ENCODE peak calls at places on chromosomes 3 and 15, in seven cellular contexts. N is aorta, J is A549, T is breast epithelium, D is endothelial cell of umbilical vein, Z is fibroblast of the aortic adventitia, M is neural progenitor cell. L is an unnamed sample.

GRCh38 chr15:42499888-42500609 is 4.6 kb downstream of the SNAP23 start:
- DNase-seq in N (no peak), J (no peak), T (no peak), D (peak), Z (peak), M (no peak), L (no peak)

GRCh38 chr15:67033521-67033920 is 31.9 kb upstream of the SMAD3 start:
- DNase-seq in N (peak), J (no peak), T (no peak), D (no peak), Z (no peak), M (peak), L (no peak)

GRCh38 chr3:41198526-41198925 is 779 bp upstream of the CTNNB1 start:
- DNase-seq in N (peak), J (no peak), T (peak), D (peak), Z (peak), M (peak), L (peak)

GRCh38 chr3:111539351-111540331 is 2.4 kb upstream of the CD96 start:
- DNase-seq in N (no peak), J (peak), T (no peak), D (no peak), Z (peak), M (peak), L (no peak)

GRCh38 chr15:63983071-63983711 is 63.1 kb downstream of the DAPK2 start:
- DNase-seq in N (no peak), J (no peak), T (no peak), D (peak), Z (no peak), M (peak), L (no peak)

GRCh38 chr3:186225603-186226002 is 116.7 kb upstream of the ETV5 start:
- DNase-seq in N (no peak), J (no peak), T (no peak), D (no peak), Z (no peak), M (no peak), L (no peak)

GRCh38 chr15:88800026-88800425 is 3.2 kb upstream of the ACAN start:
- DNase-seq in N (no peak), J (peak), T (no peak), D (peak), Z (peak), M (no peak), L (peak)

GRCh38 chr3:100882571-100882981 is 110.6 kb downstream of the ABI3BP start:
- DNase-seq in N (no peak), J (peak), T (no peak), D (peak), Z (peak), M (no peak), L (peak)

GRCh38 chr3:66376568-66376967 is 124.3 kb downstream of the LRIG1 start:
- DNase-seq in N (no peak), J (peak), T (no peak), D (peak), Z (peak), M (no peak), L (peak)

GRCh38 chr3:8473990-8474389 is 27.6 kb upstream of the LMCD1 start:
- DNase-seq in N (no peak), J (no peak), T (no peak), D (no peak), Z (no peak), M (no peak), L (no peak)

GRCh38 chr15:52254331-52254730 is 41.3 kb downstream of the MYO5C start:
- DNase-seq in N (no peak), J (peak), T (no peak), D (peak), Z (no peak), M (no peak), L (no peak)

GRCh38 chr3:174168026-174168425 is 691.1 kb upstream of the NAALADL2 start:
- DNase-seq in N (no peak), J (no peak), T (no peak), D (no peak), Z (peak), M (no peak), L (no peak)

GRCh38 chr15:90358124-90359033 is 6.3 kb downstream of the ZNF774 start:
- DNase-seq in N (no peak), J (peak), T (no peak), D (peak), Z (peak), M (no peak), L (no peak)

GRCh38 chr3:178778579-178778978 is 242.3 kb downstream of the KCNMB2 start:
- DNase-seq in N (no peak), J (no peak), T (no peak), D (no peak), Z (no peak), M (no peak), L (no peak)

GRCh38 chr3:157317895-157318294 is 118.8 kb upstream of the PTX3 start:
- DNase-seq in N (no peak), J (peak), T (no peak), D (no peak), Z (peak), M (no peak), L (peak)

GRCh38 chr15:70098170-70098460 is 398 bp upstream of the TLE3 start:
- DNase-seq in N (no peak), J (no peak), T (no peak), D (no peak), Z (no peak), M (no peak), L (no peak)

GRCh38 chr3:160638184-160638583 is 38.8 kb upstream of the ARL14 start:
- DNase-seq in N (no peak), J (no peak), T (no peak), D (no peak), Z (no peak), M (no peak), L (no peak)

GRCh38 chr3:69938061-69938460 is 61.5 kb upstream of the SAMMSON start:
- DNase-seq in N (no peak), J (no peak), T (no peak), D (no peak), Z (no peak), M (no peak), L (no peak)

GRCh38 chr15:62985768-62986167 is 56.8 kb upstream of the TPM1 start:
- DNase-seq in N (no peak), J (no peak), T (no peak), D (peak), Z (no peak), M (no peak), L (no peak)

GRCh38 chr15:33027636-33028035 is 166.9 kb downstream of the FMN1 start:
- DNase-seq in N (no peak), J (no peak), T (no peak), D (no peak), Z (no peak), M (no peak), L (no peak)

GRCh38 chr3:161016417-161017313 is 88.5 kb downstream of the B3GALNT1 start:
- DNase-seq in N (no peak), J (no peak), T (no peak), D (no peak), Z (peak), M (no peak), L (no peak)

GRCh38 chr3:125287248-125287647 is 74.7 kb upstream of the SLC12A8 start:
- DNase-seq in N (no peak), J (no peak), T (no peak), D (no peak), Z (no peak), M (no peak), L (no peak)

GRCh38 chr15:83283813-83284562 is 476 bp downstream of the BNC1 start:
- DNase-seq in N (no peak), J (no peak), T (no peak), D (peak), Z (no peak), M (peak), L (peak)

GRCh38 chr15:70023769-70024491 is 73.8 kb downstream of the TLE3 start:
- DNase-seq in N (no peak), J (no peak), T (no peak), D (no peak), Z (peak), M (no peak), L (no peak)

GRCh38 chr15:36810656-36811449 is 231.4 kb downstream of the CDIN1 start:
- DNase-seq in N (no peak), J (no peak), T (no peak), D (no peak), Z (no peak), M (peak), L (no peak)

GRCh38 chr3:187267306-187267705 is 24.2 kb downstream of the MASP1 start:
- DNase-seq in N (no peak), J (no peak), T (no peak), D (no peak), Z (peak), M (no peak), L (no peak)

GRCh38 chr3:8813411-8813810 is 44.0 kb upstream of the OXTR start:
- DNase-seq in N (no peak), J (no peak), T (no peak), D (no peak), Z (no peak), M (no peak), L (no peak)

GRCh38 chr15:42079401-42079908 is 14.9 kb downstream of the PLA2G4D start:
- DNase-seq in N (no peak), J (no peak), T (peak), D (no peak), Z (no peak), M (no peak), L (no peak)

GRCh38 chr3:139745831-139746230 is 68.1 kb upstream of the NMNAT3 start:
- DNase-seq in N (no peak), J (no peak), T (no peak), D (no peak), Z (peak), M (no peak), L (peak)

GRCh38 chr3:20194793-20195460 is 8.9 kb upstream of the SGO1 start:
- DNase-seq in N (no peak), J (no peak), T (no peak), D (no peak), Z (peak), M (no peak), L (no peak)

GRCh38 chr3:160757624-160758106 is 1.6 kb downstream of the PPM1L start:
- DNase-seq in N (no peak), J (no peak), T (no peak), D (no peak), Z (no peak), M (peak), L (no peak)

GRCh38 chr3:50580683-50581458 is 11.5 kb downstream of the HEMK1 start:
- DNase-seq in N (no peak), J (no peak), T (no peak), D (no peak), Z (no peak), M (no peak), L (no peak)

GRCh38 chr3:197792019-197792647 is 1.1 kb downstream of the LRCH3 start:
- DNase-seq in N (no peak), J (no peak), T (no peak), D (peak), Z (peak), M (no peak), L (no peak)

GRCh38 chr3:178238179-178238578 is 298.1 kb upstream of the KCNMB2 start:
- DNase-seq in N (no peak), J (no peak), T (no peak), D (no peak), Z (no peak), M (no peak), L (no peak)

GRCh38 chr3:11605398-11605797 is 38.3 kb downstream of the VGLL4 start:
- DNase-seq in N (no peak), J (no peak), T (no peak), D (no peak), Z (no peak), M (no peak), L (no peak)

GRCh38 chr3:165635791-165636681 is 201.2 kb downstream of the BCHE start:
- DNase-seq in N (no peak), J (no peak), T (no peak), D (no peak), Z (no peak), M (no peak), L (no peak)

GRCh38 chr15:45118996-45119395 is 4.9 kb downstream of the DUOXA2 start:
- DNase-seq in N (peak), J (no peak), T (no peak), D (no peak), Z (no peak), M (no peak), L (no peak)

GRCh38 chr3:13343601-13344000 is 76.5 kb downstream of the NUP210 start:
- DNase-seq in N (no peak), J (no peak), T (no peak), D (no peak), Z (no peak), M (no peak), L (no peak)

GRCh38 chr3:149224736-149225594 is 3.3 kb upstream of the CP start:
- DNase-seq in N (no peak), J (peak), T (no peak), D (peak), Z (peak), M (no peak), L (peak)

GRCh38 chr3:151318313-151318712 is 1.7 kb upstream of the GPR87 start:
- DNase-seq in N (no peak), J (no peak), T (no peak), D (no peak), Z (peak), M (no peak), L (no peak)

DNA sequence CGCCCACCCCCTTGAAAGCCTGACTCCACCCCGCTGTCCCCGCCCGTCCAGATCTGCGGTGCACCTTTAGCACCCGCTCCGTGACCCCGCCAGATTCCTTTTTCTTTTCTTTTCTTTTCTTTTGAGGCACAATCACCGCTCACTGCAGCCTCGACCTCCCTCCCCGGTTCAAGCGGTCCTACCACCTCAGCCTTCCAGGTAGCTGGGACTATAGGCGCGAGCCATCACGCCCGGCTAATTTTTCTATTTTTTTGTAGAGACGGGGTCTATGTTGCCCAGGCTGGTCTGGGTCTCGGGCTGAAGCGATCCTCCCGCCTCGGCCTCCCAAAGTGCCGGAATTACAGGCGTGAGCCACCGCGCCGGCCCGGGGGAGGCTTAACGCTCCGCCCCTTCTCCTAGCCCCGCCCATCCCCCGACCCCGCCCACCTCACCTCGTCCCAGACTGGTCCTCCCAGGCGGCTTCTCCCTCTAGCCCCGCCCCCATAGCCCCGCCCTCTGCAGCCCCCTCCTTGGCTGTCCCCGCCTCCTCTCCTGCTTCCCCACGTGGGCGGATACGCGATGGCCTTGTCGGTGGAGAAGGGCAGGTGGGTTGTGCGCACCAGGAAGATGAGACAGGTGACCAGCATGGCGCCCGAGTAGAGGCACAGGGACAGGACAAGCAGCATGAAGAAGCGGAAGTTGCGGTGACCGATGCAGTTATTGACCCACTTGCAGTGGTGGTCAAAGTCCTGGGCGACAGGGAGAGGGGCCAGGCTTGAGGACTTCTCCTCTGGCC is 3.2 kb downstream of the ZDHHC19 start:
- DNase-seq in N (no peak), J (peak), T (no peak), D (no peak), Z (no peak), M (peak), L (peak)
- H3K4me3 ChIP-seq in N (no peak), J (peak), T (peak), D (no peak), Z (peak), M (peak), L (peak)

GRCh38 chr15:79025201-79025600 is 65.4 kb downstream of the RASGRF1 start:
- DNase-seq in N (peak), J (no peak), T (no peak), D (no peak), Z (no peak), M (peak), L (no peak)
- H3K4me3 ChIP-seq in N (no peak), J (no peak), T (no peak), D (no peak), Z (no peak), M (no peak), L (no peak)

GRCh38 chr3:134250717-134251220 is at the start of gene RYK:
- DNase-seq in N (peak), J (peak), T (peak), D (peak), Z (peak), M (peak), L (peak)
- H3K4me3 ChIP-seq in N (peak), J (peak), T (peak), D (peak), Z (peak), M (peak), L (peak)

DNA sequence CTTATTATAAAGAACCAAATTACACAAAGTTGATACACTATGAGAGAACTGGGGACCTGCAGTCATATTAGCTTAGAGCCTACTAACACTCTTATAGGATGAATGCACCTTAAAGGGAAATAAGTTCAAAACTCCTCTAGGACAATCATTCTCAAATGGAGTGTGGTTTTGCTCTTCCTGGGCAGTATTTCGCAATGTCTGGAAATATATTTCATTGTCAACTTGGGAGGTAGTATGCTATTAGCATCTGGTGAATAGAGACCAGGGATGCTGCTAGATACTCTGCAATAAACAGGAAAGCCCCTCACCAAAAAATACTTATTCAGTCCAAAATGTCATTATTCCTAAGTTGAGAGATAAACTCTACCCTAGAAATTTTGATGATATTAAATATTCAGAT is 451.4 kb upstream of the ARPP21 start:
- DNase-seq in N (no peak), J (no peak), T (no peak), D (no peak), Z (no peak), M (no peak), L (no peak)
- H3K4me3 ChIP-seq in N (no peak), J (no peak), T (no peak), D (no peak), Z (no peak), M (no peak), L (no peak)

GRCh38 chr3:172152294-172152649 is 112.9 kb downstream of the FNDC3B start:
- DNase-seq in N (no peak), J (no peak), T (no peak), D (peak), Z (no peak), M (no peak), L (no peak)
- H3K4me3 ChIP-seq in N (no peak), J (no peak), T (no peak), D (no peak), Z (no peak), M (no peak), L (no peak)

GRCh38 chr3:71726106-71726505 is 904 bp upstream of the EIF4E3 start:
- DNase-seq in N (no peak), J (no peak), T (no peak), D (no peak), Z (no peak), M (no peak), L (no peak)
- H3K4me3 ChIP-seq in N (no peak), J (no peak), T (peak), D (no peak), Z (no peak), M (peak), L (no peak)

DNA sequence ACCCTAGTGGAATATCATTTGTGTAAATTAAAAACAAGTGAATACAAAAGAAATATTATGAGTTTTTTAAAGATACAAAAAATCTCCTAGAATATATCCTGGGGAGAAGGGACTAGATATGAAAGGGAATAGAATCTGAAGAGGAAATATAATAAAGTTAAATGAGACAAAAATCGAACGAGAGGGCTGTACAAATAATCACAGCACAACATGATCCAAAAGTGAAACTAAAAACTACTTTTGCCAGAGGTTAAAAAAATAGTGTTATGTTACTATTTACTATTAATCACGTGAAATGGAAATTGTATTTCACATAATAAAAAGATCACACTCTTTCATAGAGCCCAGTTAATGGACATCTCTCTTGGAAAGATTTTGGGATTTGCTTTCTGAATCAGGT is 28.6 kb downstream of the CGGBP1 start:
- DNase-seq in N (no peak), J (no peak), T (no peak), D (peak), Z (no peak), M (no peak), L (no peak)
- H3K4me3 ChIP-seq in N (no peak), J (no peak), T (no peak), D (peak), Z (no peak), M (no peak), L (peak)

DNA sequence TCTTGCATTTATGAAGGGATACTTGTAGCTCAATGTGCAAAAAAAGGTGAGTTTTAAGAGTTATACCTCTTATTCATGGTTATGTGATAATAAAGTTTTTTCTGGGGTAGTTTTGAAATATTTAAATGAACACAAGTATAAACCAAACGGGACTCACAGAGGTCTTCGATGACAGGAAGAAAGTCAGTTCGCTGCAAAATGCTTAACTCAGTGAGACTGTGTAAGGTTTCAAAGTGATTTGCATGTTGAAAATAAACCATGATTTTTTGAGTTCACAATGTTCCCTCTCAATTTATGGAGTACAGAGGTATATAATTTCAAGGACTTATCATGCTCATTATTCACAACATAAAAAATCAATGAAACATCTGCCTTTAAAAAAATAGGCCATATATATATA is 36.3 kb upstream of the MYH15 start:
- DNase-seq in N (no peak), J (no peak), T (no peak), D (no peak), Z (no peak), M (no peak), L (no peak)
- H3K4me3 ChIP-seq in N (no peak), J (no peak), T (no peak), D (no peak), Z (peak), M (no peak), L (no peak)

GRCh38 chr15:48647963-48648362 is 2.5 kb upstream of the FBN1 start:
- DNase-seq in N (no peak), J (peak), T (no peak), D (no peak), Z (peak), M (peak), L (peak)
- H3K4me3 ChIP-seq in N (no peak), J (no peak), T (no peak), D (no peak), Z (no peak), M (no peak), L (no peak)

DNA sequence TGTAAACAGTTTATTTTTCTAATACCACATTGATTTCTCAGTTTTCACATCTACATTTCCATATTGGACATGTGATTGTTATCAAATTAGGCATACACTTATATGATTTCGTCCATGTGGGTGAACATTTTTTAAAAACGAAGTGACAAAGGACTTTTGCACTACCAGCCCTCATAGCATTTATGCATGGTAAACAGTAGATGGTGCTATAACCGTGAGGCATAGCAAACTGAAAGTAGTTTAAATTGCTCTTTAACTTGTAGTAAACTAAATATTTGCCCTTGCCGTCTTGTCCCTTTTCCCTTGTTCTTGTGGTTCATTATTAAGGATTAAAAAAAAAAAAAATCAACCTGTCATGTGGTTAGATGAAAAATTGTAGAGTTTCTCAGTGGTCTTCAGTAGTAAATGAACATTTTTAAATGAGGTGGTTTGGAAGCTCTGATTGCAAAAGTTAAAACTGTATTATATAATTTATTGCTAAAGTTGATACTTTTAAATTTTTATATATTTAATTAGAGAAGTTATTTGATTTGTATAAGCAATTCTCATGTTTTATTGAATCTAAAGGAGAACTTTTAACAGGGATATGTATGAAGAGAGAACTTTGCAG is 24.0 kb downstream of the STX19 start:
- DNase-seq in N (no peak), J (peak), T (no peak), D (peak), Z (peak), M (peak), L (no peak)
- H3K4me3 ChIP-seq in N (no peak), J (no peak), T (peak), D (no peak), Z (peak), M (no peak), L (peak)

L was measured in MG63.